ENCODE peak calls at places on chromosome 9, in four cellular contexts. L is transverse colon, A is sigmoid colon, R is stomach. E is an unnamed sample.
A peak's percentile ranks its signal among the peaks of the same experiment; 100 is the strongest.

GRCh38 chr9:108053555-108054061 is 564.0 kb upstream of the KLF4 start:
- DNase-seq in L (peak; percentile 68), A (peak; percentile 92), R (peak; percentile 73), E (peak; percentile 91)

GRCh38 chr9:114899461-114899860 is 30.9 kb downstream of the TNFSF8 start:
- DNase-seq in L (no peak), A (no peak), R (no peak), E (no peak)

GRCh38 chr9:76374702-76375543 is 19.3 kb downstream of the RFK start:
- DNase-seq in L (peak; percentile 92), A (peak; percentile 92), R (peak; percentile 90), E (peak; percentile 87)

GRCh38 chr9:133182151-133182550 is 18.4 kb upstream of the GBGT1 start:
- DNase-seq in L (no peak), A (peak; percentile 29), R (no peak), E (no peak)

GRCh38 chr9:114035221-114035844 is 42.8 kb downstream of the AMBP start:
- DNase-seq in L (no peak), A (peak; percentile 29), R (no peak), E (no peak)

GRCh38 chr9:107367727-107368502 is 84.8 kb downstream of the RAD23B start:
- DNase-seq in L (no peak), A (no peak), R (no peak), E (no peak)

GRCh38 chr9:16029056-16029615 is 476.3 kb downstream of the CCDC171 start:
- DNase-seq in L (no peak), A (no peak), R (no peak), E (no peak)

GRCh38 chr9:86563350-86563749 is 209.1 kb upstream of the TUT7 start:
- DNase-seq in L (no peak), A (no peak), R (no peak), E (no peak)

GRCh38 chr9:37215456-37216229 is 95.3 kb downstream of the ZCCHC7 start:
- DNase-seq in L (no peak), A (no peak), R (no peak), E (no peak)

GRCh38 chr9:34648673-34649072 is 2.2 kb downstream of the GALT start:
- DNase-seq in L (no peak), A (no peak), R (no peak), E (no peak)

GRCh38 chr9:109012876-109013677 is at the start of gene CTNNAL1:
- DNase-seq in L (peak; percentile 96), A (peak; percentile 98), R (peak; percentile 94), E (peak; percentile 97)

GRCh38 chr9:137029058-137029922 is 1.3 kb upstream of the ABCA2 start:
- DNase-seq in L (peak; percentile 86), A (peak; percentile 84), R (peak; percentile 85), E (peak; percentile 74)

GRCh38 chr9:94533155-94533554 is 21.7 kb upstream of the PCAT7 start:
- DNase-seq in L (no peak), A (no peak), R (no peak), E (no peak)

GRCh38 chr9:121201738-121202533 is at the start of gene RAB14:
- DNase-seq in L (peak; percentile 100), A (peak; percentile 100), R (peak; percentile 100), E (peak; percentile 100)
- TF ChIP-seq EP300 in L (no peak), A (no peak), R (no peak), E (no peak)

DNA sequence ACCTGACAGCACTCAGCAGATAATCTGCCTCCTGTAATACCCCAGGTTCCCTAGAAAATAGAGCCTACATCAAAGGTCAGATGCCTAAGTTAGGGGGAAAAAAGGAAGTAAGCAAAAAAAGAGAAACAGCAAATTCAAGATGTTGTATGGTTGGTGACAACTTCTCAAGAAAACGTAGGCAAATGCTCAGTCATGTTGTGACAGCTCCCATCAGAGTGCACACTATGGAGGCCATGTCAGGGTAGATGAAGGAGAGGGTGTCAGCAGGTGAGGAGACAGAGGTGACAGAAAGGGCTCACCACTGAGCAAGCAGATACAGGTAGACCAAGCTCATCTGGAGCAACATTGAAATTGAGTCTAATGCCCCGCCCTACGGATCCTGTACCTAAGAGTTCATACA is 356.8 kb upstream of the BRINP1 start:
- DNase-seq in L (no peak), A (no peak), R (no peak), E (no peak)
- TF ChIP-seq EP300 in L (no peak), A (no peak), R (no peak), E (no peak)

GRCh38 chr9:72542917-72543316 is 21.5 kb downstream of the TMC1 start:
- DNase-seq in L (no peak), A (no peak), R (no peak), E (no peak)

GRCh38 chr9:72539824-72540347 is 18.5 kb downstream of the TMC1 start:
- DNase-seq in L (no peak), A (no peak), R (no peak), E (no peak)

GRCh38 chr9:72538926-72539702 is 17.7 kb downstream of the TMC1 start:
- DNase-seq in L (no peak), A (no peak), R (no peak), E (no peak)

GRCh38 chr9:72537671-72538070 is 16.3 kb downstream of the TMC1 start:
- DNase-seq in L (no peak), A (no peak), R (no peak), E (no peak)

DNA sequence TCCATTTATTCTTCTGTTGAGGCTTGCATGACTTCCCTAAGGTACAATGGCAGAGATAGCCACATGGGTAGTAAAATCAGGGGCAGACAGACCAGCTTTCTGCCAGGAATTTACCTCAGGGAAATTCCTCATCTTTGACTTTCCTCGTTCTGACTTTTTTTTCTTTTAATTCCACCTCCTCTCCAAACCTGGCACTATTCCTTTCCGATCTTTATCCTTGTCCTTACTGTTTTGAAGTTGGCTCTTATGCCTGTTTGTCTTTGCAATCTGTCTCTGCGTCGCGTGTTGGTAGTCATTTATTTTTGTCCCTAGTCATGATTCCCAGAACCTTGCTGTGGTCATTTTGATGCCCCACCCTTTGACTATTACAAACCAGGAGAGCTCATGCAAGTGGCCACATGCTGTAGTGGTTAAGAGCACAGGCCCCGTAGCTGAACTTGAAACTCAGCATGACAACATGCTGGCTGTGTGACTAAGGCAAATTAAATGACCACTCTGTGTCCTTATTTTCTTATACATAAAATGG is 19.0 kb downstream of the TMC1 start:
- DNase-seq in L (no peak), A (no peak), R (no peak), E (no peak)
- TF ChIP-seq EP300 in L (no peak), A (no peak), R (no peak), E (no peak)

GRCh38 chr9:38390851-38391250 is 1.7 kb upstream of the ALDH1B1 start:
- DNase-seq in L (no peak), A (peak; percentile 42), R (no peak), E (no peak)

GRCh38 chr9:38391278-38392118 is 1.0 kb upstream of the ALDH1B1 start:
- DNase-seq in L (no peak), A (peak; percentile 56), R (no peak), E (no peak)

GRCh38 chr9:38393128-38393809 is 767 bp downstream of the ALDH1B1 start:
- DNase-seq in L (no peak), A (no peak), R (no peak), E (no peak)

GRCh38 chr9:38394419-38394818 is 1.9 kb downstream of the ALDH1B1 start:
- DNase-seq in L (peak; percentile 72), A (no peak), R (no peak), E (no peak)

DNA sequence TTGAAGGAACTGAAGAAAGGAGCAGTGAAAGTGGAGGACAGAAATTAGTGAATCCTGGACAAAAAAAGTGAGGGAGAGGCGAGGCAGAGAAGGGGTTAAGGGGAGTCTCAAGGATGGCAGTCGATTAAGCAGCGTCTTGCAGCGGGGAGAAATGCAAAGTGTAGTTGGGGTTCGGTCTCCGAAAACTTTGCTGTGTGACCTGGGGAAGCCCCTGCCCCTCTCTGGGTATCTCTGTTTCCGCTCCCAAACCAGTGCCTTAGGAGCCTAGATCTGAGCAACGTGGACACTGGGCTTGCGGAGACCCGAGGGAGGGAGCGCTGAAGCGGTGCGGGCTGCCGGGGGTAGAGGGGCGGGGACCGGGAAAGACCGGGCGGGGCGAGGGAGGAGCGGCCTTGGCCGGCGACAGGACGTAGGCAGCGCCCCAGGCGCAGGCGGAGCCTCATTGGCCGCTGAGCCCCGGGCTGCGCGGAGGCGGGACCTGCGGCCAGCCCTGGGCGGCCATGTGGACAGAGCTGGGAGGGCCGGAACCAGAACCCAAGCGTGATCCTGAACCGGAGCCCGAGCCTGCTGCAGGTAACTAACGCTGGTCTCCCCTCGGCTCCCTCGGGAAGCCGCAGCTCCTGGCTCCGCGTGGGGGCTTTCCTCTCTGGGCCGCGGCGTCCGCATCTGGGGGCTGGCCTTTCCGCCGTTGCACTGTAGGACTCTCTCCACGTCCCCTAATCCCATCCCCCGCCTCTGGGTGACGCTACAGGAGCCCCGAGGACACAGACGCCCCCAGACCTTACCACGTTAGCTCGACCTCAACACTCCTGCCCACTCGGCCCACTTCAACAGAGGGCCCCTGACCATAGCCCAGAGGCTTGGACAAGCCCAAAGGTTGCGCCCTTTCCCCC is at the start of gene ALDH1B1:
- DNase-seq in L (peak; percentile 92), A (peak; percentile 93), R (peak; percentile 90), E (peak; percentile 85)
- TF ChIP-seq EP300 in L (no peak), A (no peak), R (no peak), E (no peak)

DNA sequence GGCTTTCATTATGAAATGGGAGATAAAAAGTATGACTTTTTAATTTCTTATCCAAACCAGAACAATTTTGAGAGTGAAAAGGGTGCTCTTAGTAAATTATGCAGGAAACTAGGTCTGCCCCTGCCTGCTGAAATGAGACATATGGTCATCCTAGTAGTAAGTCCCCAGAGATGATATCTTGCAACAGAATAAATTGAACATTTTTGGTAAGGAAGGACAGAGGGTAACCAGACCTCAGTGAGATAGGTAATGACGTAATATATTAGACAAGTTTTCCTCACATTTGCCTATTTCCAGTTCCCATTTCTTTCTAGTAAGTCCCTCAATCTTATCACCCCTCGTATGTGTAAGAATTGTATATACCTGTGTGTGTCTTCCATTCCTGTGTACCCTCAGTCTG is 91.8 kb downstream of the EQTN start:
- DNase-seq in L (no peak), A (no peak), R (no peak), E (no peak)
- TF ChIP-seq EP300 in L (no peak), A (no peak), R (no peak), E (no peak)